ENCODE peak calls at places on chromosome 14, in seven cellular contexts. H is RCC 7860; K is Calu3; Y is prostate gland; Q is iPS-NIHi11; N is right cardiac atrium; B is activated CD8-positive, alpha-beta memory T cell treated with anti-CD3 and anti-CD28 coated beads for 24 hours. Z is an unnamed sample.

GRCh38 chr14:39469094-39469710 is 37.0 kb upstream of the FBXO33 start:
- DNase-seq in N (peak), H (no peak), Q (peak), B (peak), K (peak), Y (no peak), Z (no peak)

GRCh38 chr14:95480109-95480886 is 36.2 kb downstream of the SYNE3 start:
- DNase-seq in B (peak), Y (no peak), N (peak), H (no peak), Q (no peak), K (no peak), Z (peak)

GRCh38 chr14:67526676-67527459 is 6.2 kb upstream of the PLEKHH1 start:
- DNase-seq in Q (peak), B (no peak), K (peak), H (peak), Y (peak), N (peak), Z (peak)

GRCh38 chr14:36975834-36976233 is 196.6 kb downstream of the SLC25A21 start:
- DNase-seq in H (no peak), B (no peak), N (no peak), K (no peak), Y (no peak), Q (no peak), Z (no peak)

GRCh38 chr14:32779845-32780244 is 158.8 kb upstream of the NPAS3 start:
- DNase-seq in N (no peak), K (no peak), B (no peak), Q (no peak), H (no peak), Y (no peak), Z (no peak)

GRCh38 chr14:67734675-67735074 is 33.0 kb downstream of the RDH12 start:
- DNase-seq in N (peak), Y (no peak), H (no peak), K (no peak), B (no peak), Q (peak), Z (peak)

GRCh38 chr14:70981005-70981952 is 74.0 kb downstream of the PCNX1 start:
- DNase-seq in B (no peak), Y (no peak), H (no peak), K (no peak), N (no peak), Q (no peak), Z (no peak)

GRCh38 chr14:50001999-50002925 is 109.4 kb downstream of the ARF6 start:
- DNase-seq in B (peak), H (peak), Y (no peak), Q (no peak), K (no peak), N (no peak), Z (peak)

GRCh38 chr14:80387563-80387981 is 176.3 kb upstream of the DIO2 start:
- DNase-seq in K (no peak), Q (no peak), B (no peak), H (no peak), N (no peak), Y (no peak), Z (no peak)

GRCh38 chr14:75711134-75711795 is 50.2 kb downstream of the TTLL5 start:
- DNase-seq in H (peak), N (no peak), Y (peak), K (peak), B (no peak), Q (peak), Z (no peak)

GRCh38 chr14:68880581-68881105 is 87.8 kb upstream of the ZFP36L1 start:
- DNase-seq in H (no peak), B (no peak), N (no peak), Y (no peak), K (no peak), Q (no peak), Z (no peak)

GRCh38 chr14:62439210-62439609 is 606.0 kb downstream of the KCNH5 start:
- DNase-seq in Y (no peak), K (no peak), H (no peak), Q (no peak), B (no peak), N (no peak), Z (no peak)

GRCh38 chr14:100620437-100621100 is 33.4 kb upstream of the BEGAIN start:
- DNase-seq in B (no peak), K (no peak), Q (no peak), H (no peak), N (no peak), Y (no peak), Z (no peak)

GRCh38 chr14:34461334-34462131 is 507 bp downstream of the SPTSSA start:
- DNase-seq in K (peak), Q (peak), Y (peak), H (peak), B (peak), N (peak), Z (peak)

GRCh38 chr14:44462372-44462771 is 44.7 kb downstream of the FSCB start:
- DNase-seq in K (no peak), B (no peak), Q (no peak), Y (no peak), N (no peak), H (no peak), Z (no peak)

GRCh38 chr14:68147331-68147730 is 327.8 kb downstream of the RAD51B start:
- DNase-seq in H (peak), Y (no peak), N (no peak), K (no peak), B (no peak), Q (no peak), Z (no peak)